ENCODE peak calls at places on chromosomes 5 and 9, in seven cellular contexts. I is CD8-positive, alpha-beta memory T cell; Y is endodermal cell; X is A549; O is cardiac muscle cell; G is substantia nigra; V is neuronal stem cell. A is an unnamed sample.

GRCh38 chr9:19511694-19512093 is 102.9 kb downstream of the ACER2 start:
- DNase-seq in I (no peak), O (no peak), G (no peak), X (no peak), Y (no peak), V (no peak), A (no peak)

GRCh38 chr5:77304388-77304787 is 93.9 kb downstream of the PDE8B start:
- DNase-seq in Y (no peak), G (no peak), I (no peak), O (no peak), V (no peak), X (no peak), A (no peak)

GRCh38 chr9:79858509-79858908 is 286.7 kb downstream of the TLE4 start:
- DNase-seq in V (no peak), X (peak; percentile 33), Y (no peak), G (peak; percentile 14), I (no peak), O (peak; percentile 4), A (no peak)

GRCh38 chr5:132996307-132996706 is 30.0 kb downstream of the ZCCHC10 start:
- DNase-seq in G (no peak), O (no peak), I (no peak), V (no peak), Y (no peak), X (no peak), A (no peak)

GRCh38 chr9:97567894-97568202 is 65.3 kb downstream of the TSTD2 start:
- DNase-seq in V (no peak), G (no peak), X (no peak), I (no peak), Y (no peak), O (no peak), A (no peak)

GRCh38 chr9:129887210-129888084 is 52.2 kb downstream of the USP20 start:
- DNase-seq in V (no peak), G (peak; percentile 28), O (peak; percentile 74), Y (peak; percentile 53), I (peak; percentile 65), X (no peak), A (no peak)

GRCh38 chr9:3474821-3475220 is 51.0 kb downstream of the RFX3 start:
- DNase-seq in O (no peak), V (no peak), I (no peak), Y (no peak), X (no peak), G (no peak), A (no peak)

GRCh38 chr5:3929799-3930198 is 334.2 kb downstream of the IRX1 start:
- DNase-seq in Y (no peak), V (no peak), O (no peak), G (no peak), X (no peak), I (no peak), A (no peak)

GRCh38 chr9:22171691-22172090 is 162.6 kb upstream of the CDKN2B start:
- DNase-seq in V (no peak), Y (no peak), X (no peak), G (no peak), O (no peak), I (no peak), A (no peak)

GRCh38 chr5:54996476-54996875 is 11.1 kb upstream of the ESM1 start:
- DNase-seq in V (no peak), I (no peak), Y (no peak), X (no peak), G (no peak), O (peak; percentile 16), A (no peak)

GRCh38 chr9:75087279-75087823 is 604 bp downstream of the NMRK1 start:
- DNase-seq in Y (peak; percentile 56), V (no peak), O (peak; percentile 70), X (peak; percentile 20), G (no peak), I (peak; percentile 57), A (peak; percentile 28)

GRCh38 chr5:142065273-142065672 is 43.3 kb upstream of the NDFIP1 start:
- DNase-seq in I (no peak), O (peak; percentile 67), X (no peak), V (peak; percentile 32), Y (no peak), G (peak; percentile 73), A (no peak)

GRCh38 chr5:27234916-27235315 is 196.5 kb upstream of the CDH9 start:
- DNase-seq in X (no peak), O (no peak), V (no peak), I (no peak), G (no peak), Y (no peak), A (no peak)

GRCh38 chr5:171571663-171572062 is 152.2 kb downstream of the FGF18 start:
- DNase-seq in G (no peak), V (no peak), X (no peak), Y (no peak), I (no peak), O (peak; percentile 55), A (no peak)

GRCh38 chr5:180596115-180596667 is 4.9 kb upstream of the SCGB3A1 start:
- DNase-seq in G (no peak), V (no peak), X (no peak), I (no peak), O (no peak), Y (no peak), A (no peak)

GRCh38 chr5:179698935-179699639 is at the start of gene CANX:
- DNase-seq in X (peak; percentile 44), O (no peak), Y (no peak), I (no peak), G (no peak), V (no peak), A (no peak)

GRCh38 chr5:179221877-179222220 is 123.4 kb downstream of the ADAMTS2 start:
- DNase-seq in V (no peak), I (no peak), Y (no peak), O (no peak), G (no peak), X (no peak), A (no peak)

GRCh38 chr9:129240581-129241211 is 62.6 kb upstream of the IER5L start:
- DNase-seq in Y (no peak), G (no peak), I (no peak), V (no peak), X (no peak), O (no peak), A (no peak)

GRCh38 chr5:122182491-122182921 is 53.2 kb downstream of the ZNF474 start:
- DNase-seq in Y (peak; percentile 75), I (no peak), G (peak; percentile 16), O (peak; percentile 90), X (no peak), V (no peak), A (no peak)

GRCh38 chr5:124052201-124052600 is 540.2 kb downstream of the CSNK1G3 start:
- DNase-seq in O (no peak), I (no peak), V (peak; percentile 15), G (no peak), Y (no peak), X (no peak), A (no peak)

GRCh38 chr9:137918331-137919094 is 40.9 kb downstream of the CACNA1B start:
- DNase-seq in O (no peak), X (no peak), I (no peak), Y (no peak), G (peak; percentile 10), V (no peak), A (no peak)

GRCh38 chr9:134612309-134612708 is 29.3 kb upstream of the COL5A1 start:
- DNase-seq in O (no peak), I (no peak), Y (no peak), G (no peak), X (no peak), V (no peak), A (no peak)

GRCh38 chr9:136117291-136118060 is 1.2 kb downstream of the TMEM250 start:
- DNase-seq in I (no peak), X (no peak), Y (no peak), O (peak; percentile 19), V (no peak), G (no peak), A (no peak)

GRCh38 chr9:122124048-122124447 is 30.9 kb upstream of the TTLL11 start:
- DNase-seq in G (no peak), X (no peak), O (no peak), V (no peak), Y (peak; percentile 29), I (no peak), A (no peak)

GRCh38 chr5:159441441-159441840 is 111.2 kb upstream of the IL12B start:
- DNase-seq in O (no peak), Y (peak; percentile 85), G (no peak), V (no peak), X (peak; percentile 74), I (no peak), A (no peak)

GRCh38 chr5:34411470-34412346 is 244.4 kb upstream of the RAI14 start:
- DNase-seq in O (peak; percentile 8), X (no peak), G (no peak), V (no peak), Y (peak; percentile 71), I (no peak), A (no peak)

GRCh38 chr5:119402081-119402480 is 46.3 kb downstream of the TNFAIP8 start:
- DNase-seq in V (no peak), Y (no peak), O (no peak), I (no peak), G (no peak), X (no peak), A (no peak)

GRCh38 chr5:76341935-76342334 is 61.1 kb upstream of the IQGAP2 start:
- DNase-seq in I (no peak), V (no peak), G (no peak), X (no peak), Y (no peak), O (no peak), A (no peak)

GRCh38 chr9:93325307-93326035 is 126.0 kb upstream of the FAM120A start:
- DNase-seq in X (no peak), O (no peak), Y (peak; percentile 42), G (no peak), I (no peak), V (no peak), A (no peak)
- H3K27ac ChIP-seq in X (peak overlapping the region; percentile 12), O (no peak overlapping the region), Y (no peak overlapping the region), G (no peak overlapping the region), I (no peak overlapping the region), V (no peak overlapping the region), A (no peak overlapping the region)

GRCh38 chr5:59768204-59769040 is 125.1 kb downstream of the PDE4D start:
- DNase-seq in O (peak; percentile 87), Y (peak; percentile 75), G (peak; percentile 29), I (no peak), X (no peak), V (peak; percentile 70), A (peak; percentile 86)
- H3K27ac ChIP-seq in O (no peak overlapping the region), Y (no peak overlapping the region), G (no peak overlapping the region), I (no peak overlapping the region), X (peak overlapping the region; percentile 95), V (no peak overlapping the region), A (peak overlapping the region; percentile 47)

GRCh38 chr5:104947061-104947460 is 1384.5 kb upstream of the NUDT12 start:
- DNase-seq in I (no peak), O (no peak), X (no peak), V (no peak), Y (no peak), G (no peak), A (no peak)
- H3K27ac ChIP-seq in I (no peak overlapping the region), O (no peak overlapping the region), X (no peak overlapping the region), V (no peak overlapping the region), Y (no peak overlapping the region), G (no peak overlapping the region), A (no peak overlapping the region)

GRCh38 chr5:130796032-130796431 is 369.0 kb downstream of the HINT1 start:
- DNase-seq in O (no peak), G (no peak), Y (no peak), X (no peak), V (no peak), I (no peak), A (no peak)
- H3K27ac ChIP-seq in O (no peak overlapping the region), G (no peak overlapping the region), Y (no peak overlapping the region), X (no peak overlapping the region), V (no peak overlapping the region), I (no peak overlapping the region), A (no peak overlapping the region)